ENCODE peak calls at places on chromosomes 7 and 10, in five cellular contexts. J is body of pancreas, T is GOT3, Q is HTR-8/SVneo, I is breast epithelium. W is an unnamed sample.

GRCh38 chr10:78876449-78876848 is 192.3 kb upstream of the ZMIZ1 start:
- DNase-seq in J (no peak), T (no peak), Q (no peak), I (no peak), W (no peak)

GRCh38 chr7:44454348-44454747 is 36.1 kb downstream of the NUDCD3 start:
- DNase-seq in J (no peak), T (no peak), Q (no peak), I (no peak), W (no peak)

GRCh38 chr10:42952358-42952757 is 124.5 kb upstream of the RET start:
- DNase-seq in J (peak), T (no peak), Q (no peak), I (peak), W (peak)

GRCh38 chr7:53315986-53316385 is 280.6 kb downstream of the POM121L12 start:
- DNase-seq in J (no peak), T (no peak), Q (no peak), I (peak), W (no peak)

GRCh38 chr10:2111936-2112335 is 374.6 kb upstream of the ADARB2 start:
- DNase-seq in J (no peak), T (no peak), Q (peak), I (no peak), W (no peak)

GRCh38 chr7:129298268-129298893 is 73.6 kb downstream of the AHCYL2 start:
- DNase-seq in J (peak), T (no peak), Q (peak), I (no peak), W (peak)

GRCh38 chr10:37222046-37222445 is 96.6 kb downstream of the ANKRD30A start:
- DNase-seq in J (no peak), T (no peak), Q (no peak), I (no peak), W (no peak)

GRCh38 chr10:113093188-113094113 is 143.4 kb downstream of the TCF7L2 start:
- DNase-seq in J (no peak), T (no peak), Q (no peak), I (no peak), W (peak)

GRCh38 chr7:20351901-20352300 is 21.2 kb downstream of the ITGB8 start:
- DNase-seq in J (no peak), T (no peak), Q (peak), I (no peak), W (no peak)

W was measured in small intestine.